ENCODE peak calls at places on chromosomes 6 and 20, in six cellular contexts. H is HFF-Myc, V is pancreas, W is GM12878, T is BE2C, I is fibroblast of villous mesenchyme. U is an unnamed sample.

GRCh38 chr6:11241793-11242201 is 9.3 kb upstream of the NEDD9 start:
- DNase-seq in H (no peak), V (peak), W (no peak), T (no peak), I (peak), U (peak)

GRCh38 chr6:4358414-4359107 is 223.2 kb upstream of the ECI2 start:
- DNase-seq in H (peak), V (peak), W (no peak), T (peak), I (peak), U (peak)

GRCh38 chr20:4585104-4585753 is 136.5 kb upstream of the PRND start:
- DNase-seq in H (no peak), V (no peak), W (no peak), T (no peak), I (peak), U (no peak)

GRCh38 chr6:154570505-154570904 is 60.0 kb upstream of the CNKSR3 start:
- DNase-seq in H (no peak), V (no peak), W (no peak), T (peak), I (no peak), U (no peak)

GRCh38 chr6:53960311-53960710 is 150.9 kb upstream of the MLIP start:
- DNase-seq in H (peak), V (no peak), W (no peak), T (no peak), I (peak), U (no peak)

GRCh38 chr20:41406307-41406706 is 39.7 kb upstream of the EMILIN3 start:
- DNase-seq in H (no peak), V (no peak), W (no peak), T (peak), I (no peak), U (no peak)

GRCh38 chr6:10505529-10505928 is 15.6 kb upstream of the GCNT2 start:
- DNase-seq in H (no peak), V (no peak), W (no peak), T (no peak), I (no peak), U (no peak)

GRCh38 chr20:61300293-61300692 is 48.2 kb downstream of the CDH4 start:
- DNase-seq in H (no peak), V (no peak), W (no peak), T (no peak), I (no peak), U (no peak)

GRCh38 chr6:26327450-26328264 is 37.3 kb upstream of the BTN3A2 start:
- DNase-seq in H (no peak), V (no peak), W (no peak), T (peak), I (peak), U (no peak)

GRCh38 chr20:37395411-37395800 is 49.5 kb downstream of the SRC start:
- DNase-seq in H (no peak), V (no peak), W (no peak), T (no peak), I (no peak), U (no peak)

GRCh38 chr20:20410678-20411077 is 42.8 kb downstream of the INSM1 start:
- DNase-seq in H (no peak), V (no peak), W (no peak), T (peak), I (peak), U (no peak)

GRCh38 chr6:17536586-17536985 is 63.5 kb upstream of the FAM8A1 start:
- DNase-seq in H (no peak), V (no peak), W (no peak), T (no peak), I (no peak), U (no peak)
- H3K4me3 ChIP-seq in H (no peak), V (no peak), W (no peak), T (no peak), I (no peak), U (no peak)

DNA sequence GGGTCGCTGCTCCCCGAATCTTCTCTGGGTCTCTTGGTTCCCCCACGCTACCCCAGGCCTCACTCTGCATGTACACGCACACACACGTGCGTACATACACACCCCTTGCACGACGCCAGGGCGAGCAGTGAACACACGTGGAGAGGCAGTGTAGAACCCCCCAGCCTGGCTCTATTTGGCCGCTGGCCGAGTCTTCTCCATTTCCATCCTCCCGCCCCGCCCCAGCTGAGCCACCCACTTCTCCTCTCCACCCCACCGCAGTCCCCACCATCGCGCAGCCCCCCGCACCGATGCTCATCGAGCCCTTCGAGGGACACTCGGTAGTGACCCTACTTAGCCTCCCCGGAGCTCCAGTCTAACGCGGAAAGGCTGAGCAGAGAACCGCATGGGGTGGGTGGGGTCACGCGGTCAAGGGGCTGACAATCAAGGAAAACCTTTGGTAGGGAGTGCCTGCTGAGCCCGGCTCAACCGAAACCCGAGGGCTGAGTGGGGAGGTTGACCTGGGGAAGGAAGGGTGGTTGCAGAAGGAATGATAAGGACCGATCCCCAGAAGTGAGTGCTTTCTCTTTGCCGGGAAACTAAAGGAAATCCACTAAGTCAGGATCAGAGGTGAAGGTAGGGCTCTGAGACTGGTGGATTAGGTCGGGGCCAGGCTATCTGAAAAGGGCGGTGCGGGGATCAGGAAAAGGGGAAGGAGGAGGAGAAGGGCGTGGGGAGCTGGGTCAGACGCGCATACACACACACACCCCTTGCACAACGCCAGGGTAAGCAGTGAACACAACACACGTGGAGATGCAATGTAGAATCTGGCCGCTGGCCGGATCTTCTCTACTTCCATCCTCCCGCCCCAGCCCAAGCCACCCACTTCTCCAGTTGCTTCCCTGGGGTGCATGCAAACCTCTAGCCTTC is 49.8 kb downstream of the CPXM1 start:
- DNase-seq in H (no peak), V (no peak), W (no peak), T (no peak), I (peak), U (peak)
- H3K4me3 ChIP-seq in H (no peak), V (no peak), W (no peak), T (no peak), I (peak), U (peak)

GRCh38 chr6:95547043-95547442 is 30.3 kb upstream of the MANEA start:
- DNase-seq in H (no peak), V (no peak), W (no peak), T (no peak), I (no peak), U (no peak)
- H3K4me3 ChIP-seq in H (no peak), V (no peak), W (no peak), T (no peak), I (no peak), U (no peak)

GRCh38 chr6:135627092-135627715 is 129.7 kb upstream of the AHI1 start:
- DNase-seq in H (no peak), V (no peak), W (peak), T (no peak), I (no peak), U (no peak)
- H3K4me3 ChIP-seq in H (no peak), V (no peak), W (no peak), T (no peak), I (no peak), U (no peak)

GRCh38 chr6:43604174-43604573 is 24.9 kb downstream of the GTPBP2 start:
- DNase-seq in H (no peak), V (no peak), W (no peak), T (no peak), I (peak), U (no peak)
- H3K4me3 ChIP-seq in H (no peak), V (no peak), W (no peak), T (no peak), I (no peak), U (no peak)

DNA sequence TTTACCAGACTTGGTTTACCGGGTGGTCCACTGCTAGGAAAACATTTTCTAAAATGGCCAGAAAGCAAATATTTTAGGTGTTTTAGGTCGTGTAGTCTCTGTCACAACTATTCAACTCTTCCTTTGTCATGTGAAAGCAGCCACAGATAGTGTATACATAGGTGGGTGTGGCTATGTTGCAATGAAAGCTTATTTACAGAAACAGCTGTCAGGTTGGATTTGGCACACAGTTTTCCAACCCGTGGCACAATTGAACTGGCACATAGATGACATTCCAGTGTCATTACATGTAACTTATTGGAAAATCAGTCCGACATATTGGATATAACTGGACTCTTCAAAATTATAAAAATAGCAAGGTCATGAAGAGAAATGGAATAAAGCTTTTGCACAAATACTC is 68.9 kb upstream of the KCNQ5 start:
- DNase-seq in H (no peak), V (no peak), W (no peak), T (no peak), I (peak), U (no peak)
- H3K4me3 ChIP-seq in H (no peak), V (no peak), W (no peak), T (no peak), I (no peak), U (no peak)

DNA sequence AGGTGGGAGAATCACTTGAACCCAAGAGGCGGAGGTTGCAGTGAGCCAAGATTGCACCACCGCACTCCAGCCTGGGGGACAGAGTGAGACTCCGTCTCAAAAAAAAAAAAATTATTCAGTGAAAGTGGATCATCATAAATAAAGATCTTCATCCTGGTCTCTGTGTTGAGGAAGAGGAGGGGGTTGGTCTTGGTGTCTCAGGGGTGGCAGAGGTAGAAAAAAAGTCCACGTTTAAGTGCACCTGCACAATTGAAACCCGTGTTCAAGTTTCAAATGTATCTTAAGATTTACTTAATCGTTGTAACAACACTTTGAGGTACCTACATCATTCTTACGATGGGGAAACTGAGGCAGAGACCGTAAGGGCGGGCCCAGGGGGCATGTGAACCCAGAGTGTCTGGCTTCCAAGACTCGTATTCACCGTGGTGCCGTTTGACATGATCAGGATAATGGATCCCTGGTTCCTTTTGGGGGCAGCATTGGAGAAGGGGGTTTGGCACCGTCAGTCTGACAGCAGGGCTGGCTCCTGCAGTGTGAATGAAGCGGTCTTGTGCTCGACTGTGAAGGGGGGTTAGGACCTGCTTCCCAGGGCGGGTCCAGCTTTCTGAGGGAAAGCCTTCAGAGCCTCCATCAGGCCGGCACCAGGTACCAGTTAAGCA is 32.9 kb upstream of the ID1 start:
- DNase-seq in H (no peak), V (no peak), W (no peak), T (no peak), I (no peak), U (no peak)
- H3K4me3 ChIP-seq in H (peak), V (peak), W (peak), T (peak), I (peak), U (peak)

DNA sequence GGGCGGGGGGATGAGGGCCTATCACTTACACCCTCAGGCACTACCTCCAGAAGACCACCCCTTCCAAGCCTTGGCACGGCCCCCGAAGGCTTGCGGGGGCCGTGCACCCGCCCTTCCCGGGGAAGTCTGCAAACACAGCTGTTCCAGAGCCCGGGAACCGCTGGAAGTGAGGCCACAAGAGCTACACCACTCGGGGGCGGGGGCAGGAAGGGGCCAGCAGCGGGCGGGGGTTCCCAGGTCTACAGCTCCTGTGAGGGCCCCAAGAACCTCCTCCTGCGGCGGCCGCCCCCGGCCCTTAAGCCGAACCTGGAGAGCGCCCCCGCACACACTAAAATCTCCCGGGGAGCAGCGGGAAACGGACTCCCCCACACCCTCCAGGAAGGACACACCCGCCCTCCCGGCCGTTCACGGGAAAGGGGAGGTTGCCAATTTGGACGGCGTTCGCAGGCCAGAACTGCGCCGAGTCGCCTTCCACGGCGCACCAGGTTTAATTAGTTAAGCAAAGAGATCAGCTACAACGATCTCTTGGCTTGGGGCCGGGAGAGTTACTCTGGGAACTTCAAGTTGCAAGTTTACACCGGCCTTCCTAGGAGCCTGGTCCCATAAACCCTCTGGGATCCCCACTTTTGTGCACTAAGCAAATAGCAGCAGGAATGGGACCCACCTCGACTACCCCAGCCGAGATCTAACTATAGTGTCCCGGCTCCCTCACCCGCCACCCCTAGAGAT is 1.8 kb downstream of the JAG1 start:
- DNase-seq in H (no peak), V (peak), W (no peak), T (no peak), I (peak), U (peak)
- H3K4me3 ChIP-seq in H (peak), V (peak), W (peak), T (peak), I (peak), U (peak)

DNA sequence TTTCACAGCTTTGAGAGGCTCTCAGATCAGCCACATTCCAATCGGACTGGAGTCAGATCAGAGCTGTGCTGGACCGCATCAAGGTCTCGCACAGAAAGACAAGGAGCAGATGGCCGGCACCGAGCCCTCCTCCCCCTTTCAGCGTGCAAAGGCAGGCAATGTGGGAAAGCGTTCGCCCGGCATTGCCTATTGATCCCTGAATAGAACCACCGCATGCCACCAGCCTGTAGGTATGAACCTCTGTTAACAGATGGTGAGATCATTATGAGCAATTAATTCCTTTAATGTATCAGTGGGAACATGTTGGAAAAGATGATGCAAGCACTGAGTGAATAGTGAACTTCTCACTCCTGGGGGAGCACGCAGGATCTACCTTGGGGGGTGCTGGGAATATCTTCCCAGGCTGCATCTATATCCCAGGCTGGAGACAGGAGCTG is 117.5 kb upstream of the ID4 start:
- DNase-seq in H (peak), V (no peak), W (no peak), T (no peak), I (peak), U (no peak)
- H3K4me3 ChIP-seq in H (no peak), V (no peak), W (no peak), T (no peak), I (no peak), U (no peak)

GRCh38 chr6:27687154-27688013 is 214.5 kb upstream of the ZNF184 start:
- DNase-seq in H (peak), V (peak), W (peak), T (peak), I (peak), U (peak)

GRCh38 chr6:27679968-27680694 is 207.2 kb upstream of the ZNF184 start:
- DNase-seq in H (no peak), V (no peak), W (no peak), T (no peak), I (no peak), U (no peak)

GRCh38 chr6:27685278-27685677 is 212.4 kb upstream of the ZNF184 start:
- DNase-seq in H (no peak), V (no peak), W (no peak), T (no peak), I (no peak), U (no peak)

GRCh38 chr6:27688014-27688586 is 215.2 kb upstream of the ZNF184 start:
- DNase-seq in H (peak), V (peak), W (peak), T (peak), I (peak), U (peak)

GRCh38 chr6:27684264-27685211 is 211.6 kb upstream of the ZNF184 start:
- DNase-seq in H (peak), V (no peak), W (peak), T (peak), I (peak), U (no peak)
- H3K4me3 ChIP-seq in H (no peak), V (no peak), W (no peak), T (no peak), I (no peak), U (no peak)

U was measured in upper lobe of right lung.